ENCODE peak calls at places on chromosomes 11 and 22, in four cellular contexts. U, C, E and H are unnamed samples.

GRCh38 chr22:37431811-37432707 is 4.8 kb upstream of the ELFN2 start:
- DNase-seq in C (no peak), E (peak; percentile 99), U (no peak), H (no peak)

GRCh38 chr11:109892321-109892794 is 200.8 kb upstream of the ZC3H12C start:
- DNase-seq in U (no peak), E (no peak), C (no peak), H (peak; percentile 69)

GRCh38 chr11:116373545-116373944 is 399.2 kb downstream of the BUD13 start:
- DNase-seq in U (no peak), E (no peak), C (no peak), H (no peak)

GRCh38 chr22:29914165-29914564 is 31.2 kb downstream of the MTMR3 start:
- DNase-seq in U (no peak), E (peak; percentile 83), C (no peak), H (peak; percentile 78)

GRCh38 chr11:44078794-44079193 is 12.7 kb downstream of the ACCS start:
- DNase-seq in U (no peak), C (no peak), E (no peak), H (peak; percentile 70)

GRCh38 chr11:93740031-93740801 is 1.1 kb downstream of the TAF1D start:
- DNase-seq in C (no peak), U (no peak), E (peak; percentile 56), H (peak; percentile 81)

GRCh38 chr11:40188848-40189247 is 1270.6 kb downstream of the LRRC4C start:
- DNase-seq in C (no peak), E (no peak), U (no peak), H (no peak)

GRCh38 chr11:58394195-58394594 is 12.5 kb downstream of the OR5B3 start:
- DNase-seq in E (peak; percentile 82), U (no peak), C (no peak), H (peak; percentile 46)

GRCh38 chr11:6615882-6616585 is 3.2 kb downstream of the TPP1 start:
- DNase-seq in C (no peak), U (no peak), E (peak; percentile 63), H (no peak)

GRCh38 chr11:69479591-69480271 is 1.7 kb upstream of the LINC01488 start:
- DNase-seq in C (no peak), E (no peak), U (no peak), H (no peak)

GRCh38 chr11:68040121-68040956 is 1.5 kb downstream of the TCIRG1 start:
- DNase-seq in C (peak; percentile 61), U (peak; percentile 76), E (peak; percentile 73), H (peak; percentile 84)

GRCh38 chr11:11148104-11148509 is 204.9 kb downstream of the CSNK2A3 start:
- DNase-seq in U (peak; percentile 88), E (peak; percentile 74), C (peak; percentile 60), H (peak; percentile 99)

GRCh38 chr11:30452114-30452513 is 129.2 kb downstream of the ARL14EP start:
- DNase-seq in C (no peak), U (no peak), E (no peak), H (no peak)

GRCh38 chr11:75035911-75036536 is 47.3 kb downstream of the NEU3 start:
- DNase-seq in E (no peak), C (peak; percentile 35), U (peak; percentile 23), H (peak; percentile 51)

GRCh38 chr11:92681606-92682005 is 287.8 kb upstream of the MTNR1B start:
- DNase-seq in C (no peak), E (no peak), U (no peak), H (peak; percentile 15)

GRCh38 chr11:12377106-12377823 is at the start of gene PARVA:
- DNase-seq in C (peak; percentile 86), E (peak; percentile 81), U (peak; percentile 85), H (peak; percentile 95)

GRCh38 chr11:6418958-6419611 is at the start of gene APBB1:
- DNase-seq in E (peak; percentile 48), U (peak; percentile 66), C (peak; percentile 81), H (peak; percentile 66)

GRCh38 chr22:39488563-39489083 is 13.5 kb upstream of the MIEF1 start:
- DNase-seq in E (no peak), U (no peak), C (no peak), H (no peak)

GRCh38 chr11:25938952-25939351 is 393.0 kb upstream of the ANO3 start:
- DNase-seq in E (no peak), U (no peak), C (no peak), H (peak; percentile 21)

GRCh38 chr11:328012-328411 is 7.4 kb upstream of the IFITM3 start:
- DNase-seq in E (no peak), C (no peak), U (no peak), H (no peak)

GRCh38 chr11:17648528-17648927 is 70.8 kb upstream of the MYOD1 start:
- DNase-seq in C (no peak), U (no peak), E (no peak), H (no peak)
- H3K56ac ChIP-seq in C (no peak overlapping the region), U (no peak overlapping the region), E (no peak overlapping the region), H (no peak overlapping the region)

DNA sequence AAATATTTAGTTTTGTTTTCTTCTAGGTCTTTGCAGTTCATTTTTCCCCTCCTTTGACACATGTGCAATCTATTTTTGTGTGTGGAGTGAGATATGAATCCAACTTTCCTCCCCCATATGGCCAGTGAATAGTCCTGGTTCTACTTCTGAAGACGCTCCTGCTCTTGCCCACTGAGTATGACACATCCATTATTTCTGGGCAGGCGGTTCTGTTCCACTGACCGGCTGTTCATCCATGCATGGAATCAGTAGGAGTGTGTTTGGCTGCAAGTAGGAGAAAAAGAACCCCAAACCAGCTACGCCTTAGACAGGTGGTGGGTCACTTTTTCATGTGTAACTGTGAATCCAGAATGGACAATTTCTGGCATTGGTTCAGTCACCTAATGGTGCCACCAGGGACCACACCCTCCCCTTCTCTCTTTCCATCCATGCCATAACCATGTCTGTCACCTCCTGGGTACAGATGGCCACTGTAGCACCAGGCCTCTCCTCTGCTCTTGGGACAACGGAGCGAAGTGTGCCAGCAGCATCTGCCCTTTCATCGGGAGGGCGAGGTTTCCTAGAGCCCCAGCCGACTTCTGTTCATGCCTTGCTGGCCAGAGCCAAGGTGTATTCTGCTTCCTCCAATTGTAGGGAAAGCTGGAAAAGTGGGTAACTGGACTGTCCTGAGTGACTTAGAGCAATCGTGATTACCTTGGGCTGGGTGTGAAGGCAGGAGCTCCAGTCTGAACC is 67.4 kb upstream of the SLC22A12 start:
- DNase-seq in U (no peak), C (no peak), E (no peak), H (no peak)
- H3K4me2 ChIP-seq in U (no peak overlapping the region), C (no peak overlapping the region), E (no peak overlapping the region), H (no peak overlapping the region)

GRCh38 chr11:65380460-65381126 is 1.9 kb downstream of the SLC25A45 start:
- DNase-seq in C (no peak), E (no peak), U (peak; percentile 62), H (no peak)
- H2AK5ac ChIP-seq in C (no peak overlapping the region), E (peak overlapping the region; percentile 88), U (no peak overlapping the region), H (no peak overlapping the region)

GRCh38 chr11:100403817-100404216 is 283.3 kb upstream of the ARHGAP42 start:
- DNase-seq in U (no peak), C (no peak), E (peak; percentile 89), H (peak; percentile 96)
- H3K56ac ChIP-seq in U (no peak overlapping the region), C (no peak overlapping the region), E (peak overlapping the region; percentile 80), H (no peak overlapping the region)

GRCh38 chr11:114180301-114181055 is 115.7 kb upstream of the NNMT start:
- DNase-seq in E (no peak), U (peak; percentile 59), C (no peak), H (peak; percentile 75)

GRCh38 chr11:114181752-114182151 is 114.4 kb upstream of the NNMT start:
- DNase-seq in C (no peak), E (no peak), U (no peak), H (no peak)

GRCh38 chr11:114178656-114179055 is 117.5 kb upstream of the NNMT start:
- DNase-seq in E (no peak), U (no peak), C (no peak), H (no peak)

GRCh38 chr11:114181195-114181594 is 115.0 kb upstream of the NNMT start:
- DNase-seq in C (no peak), E (no peak), U (no peak), H (no peak)

GRCh38 chr11:114179234-114179941 is 116.8 kb upstream of the NNMT start:
- DNase-seq in C (no peak), U (no peak), E (no peak), H (no peak)
- H3K4me2 ChIP-seq in C (no peak overlapping the region), U (no peak overlapping the region), E (no peak overlapping the region), H (no peak overlapping the region)

DNA sequence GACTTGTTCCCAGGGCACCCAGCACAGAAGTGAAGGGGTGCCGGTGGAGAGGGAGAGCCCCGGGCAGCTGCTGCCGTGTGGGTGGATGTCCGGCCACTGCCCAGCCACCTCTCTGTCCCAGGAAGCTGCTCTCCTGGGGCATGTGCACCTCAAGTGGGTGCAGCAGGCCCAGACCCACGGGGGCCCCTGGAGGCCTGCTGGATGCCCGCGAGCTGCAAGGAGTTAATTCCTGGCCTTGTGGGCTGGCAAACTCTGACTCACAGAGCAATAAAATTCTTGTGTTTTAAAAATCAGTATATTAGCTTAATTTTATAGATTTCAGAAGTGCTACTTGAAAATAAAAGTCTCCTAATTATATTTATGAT is 37.4 kb upstream of the KCNQ1OT1 start:
- DNase-seq in U (no peak), E (no peak), C (no peak), H (no peak)
- H2AK5ac ChIP-seq in U (no peak overlapping the region), E (no peak overlapping the region), C (no peak overlapping the region), H (no peak overlapping the region)

GRCh38 chr22:22527312-22527711 is 7.2 kb upstream of the ZNF280A start:
- DNase-seq in U (no peak), C (no peak), E (no peak), H (no peak)
- H3K56ac ChIP-seq in U (no peak overlapping the region), C (no peak overlapping the region), E (no peak overlapping the region), H (no peak overlapping the region)

GRCh38 chr11:133082453-133082781 is 449.9 kb downstream of the OPCML start:
- DNase-seq in E (no peak), U (peak; percentile 68), C (no peak), H (peak; percentile 54)
- H3K4me2 ChIP-seq in E (no peak overlapping the region), U (no peak overlapping the region), C (peak overlapping the region; percentile 67), H (no peak overlapping the region)

GRCh38 chr11:118911880-118912741 is 13.6 kb downstream of the BCL9L start:
- DNase-seq in C (peak; percentile 86), U (peak; percentile 98), E (peak; percentile 93), H (peak; percentile 99)

GRCh38 chr11:118913411-118914125 is 12.2 kb downstream of the BCL9L start:
- DNase-seq in E (no peak), U (peak; percentile 38), C (no peak), H (no peak)

GRCh38 chr11:118911113-118911879 is 14.4 kb downstream of the BCL9L start:
- DNase-seq in E (peak; percentile 52), C (no peak), U (peak; percentile 57), H (peak; percentile 83)

GRCh38 chr11:118914178-118914918 is 11.4 kb downstream of the BCL9L start:
- DNase-seq in U (peak; percentile 59), E (no peak), C (no peak), H (peak; percentile 51)

GRCh38 chr11:118912742-118913410 is 12.8 kb downstream of the BCL9L start:
- DNase-seq in U (no peak), E (peak; percentile 24), C (no peak), H (peak; percentile 73)
- H2AK5ac ChIP-seq in U (no peak overlapping the region), E (peak overlapping the region; percentile 99), C (peak overlapping the region; percentile 82), H (peak overlapping the region; percentile 87)